ENCODE peak calls at places on chromosomes 13 and 19, in four cellular contexts. One of them, this sample, is unnamed.

GRCh38 chr19:4916292-4917082 is 7.2 kb downstream of the UHRF1 start:
- DNase-seq in AG08395: no peak
- DNase-seq in cardiac septum: no peak
- DNase-seq in mucosa of descending colon: peak
- DNase-seq in this sample: no peak

GRCh38 chr13:87057807-87058520 is 613.2 kb upstream of the SLITRK5 start:
- DNase-seq in AG08395: no peak
- DNase-seq in cardiac septum: no peak
- DNase-seq in mucosa of descending colon: no peak
- DNase-seq in this sample: no peak

GRCh38 chr13:100573121-100573520 is 15.5 kb downstream of the GGACT start:
- DNase-seq in AG08395: peak
- DNase-seq in cardiac septum: no peak
- DNase-seq in mucosa of descending colon: peak
- DNase-seq in this sample: peak

GRCh38 chr13:28349371-28349770 is 145.6 kb downstream of the FLT1 start:
- DNase-seq in AG08395: no peak
- DNase-seq in cardiac septum: no peak
- DNase-seq in mucosa of descending colon: no peak
- DNase-seq in this sample: no peak

GRCh38 chr19:42276821-42277220 is 7.8 kb downstream of the CIC start:
- DNase-seq in AG08395: no peak
- DNase-seq in cardiac septum: no peak
- DNase-seq in mucosa of descending colon: no peak
- DNase-seq in this sample: no peak

GRCh38 chr13:112719016-112719415 is 29.2 kb downstream of the ATP11A start:
- DNase-seq in AG08395: no peak
- DNase-seq in cardiac septum: no peak
- DNase-seq in mucosa of descending colon: no peak
- DNase-seq in this sample: no peak

GRCh38 chr13:61146571-61146970 is 269.1 kb downstream of the PCDH20 start:
- DNase-seq in AG08395: no peak
- DNase-seq in cardiac septum: no peak
- DNase-seq in mucosa of descending colon: no peak
- DNase-seq in this sample: no peak

GRCh38 chr13:41487222-41487621 is 29.9 kb downstream of the RGCC start:
- DNase-seq in AG08395: no peak
- DNase-seq in cardiac septum: no peak
- DNase-seq in mucosa of descending colon: no peak
- DNase-seq in this sample: no peak

GRCh38 chr19:17576758-17577532 is 21.5 kb downstream of the COLGALT1 start:
- DNase-seq in AG08395: peak
- DNase-seq in cardiac septum: no peak
- DNase-seq in mucosa of descending colon: peak
- DNase-seq in this sample: peak

GRCh38 chr19:49347835-49348234 is 12.6 kb downstream of the CD37 start:
- DNase-seq in AG08395: peak
- DNase-seq in cardiac septum: no peak
- DNase-seq in mucosa of descending colon: no peak
- DNase-seq in this sample: peak

GRCh38 chr13:113155201-113155600 is 3.2 kb upstream of the PROZ start:
- DNase-seq in AG08395: no peak
- DNase-seq in cardiac septum: no peak
- DNase-seq in mucosa of descending colon: no peak
- DNase-seq in this sample: no peak

GRCh38 chr19:738509-739128 is 12.3 kb upstream of the MISP start:
- DNase-seq in AG08395: no peak
- DNase-seq in cardiac septum: no peak
- DNase-seq in mucosa of descending colon: peak
- DNase-seq in this sample: no peak